ENCODE peak calls at places on chromosomes 4 and X, in four cellular contexts. H is uterus, V is tibial nerve, I is small intestine. S is an unnamed sample.

GRCh38 chr4:41098649-41099048 is 115.7 kb downstream of the APBB2 start:
- DNase-seq in V (no peak), H (no peak), I (no peak), S (no peak)

GRCh38 chr4:36159208-36159607 is 85.1 kb downstream of the ARAP2 start:
- DNase-seq in V (no peak), I (no peak), H (no peak), S (no peak)

GRCh38 chr4:106929248-106929647 is 106.9 kb downstream of the DKK2 start:
- DNase-seq in I (no peak), H (no peak), V (no peak), S (no peak)

GRCh38 chr4:185421366-185422124 is 4.2 kb downstream of the UFSP2 start:
- DNase-seq in H (no peak), I (no peak), V (no peak), S (no peak)

GRCh38 chrX:123450217-123450616 is 266.1 kb downstream of the GRIA3 start:
- DNase-seq in V (no peak), I (peak; percentile 1), H (no peak), S (no peak)

GRCh38 chrX:114774691-114775090 is 190.8 kb downstream of the HTR2C start:
- DNase-seq in I (no peak), V (no peak), H (no peak), S (no peak)

GRCh38 chrX:9171841-9172240 is 137.9 kb upstream of the FAM9B start:
- DNase-seq in H (no peak), V (no peak), I (no peak), S (no peak)

GRCh38 chr4:67892905-67893304 is 9.1 kb upstream of the TMPRSS11D start:
- DNase-seq in V (no peak), I (no peak), H (no peak), S (no peak)

GRCh38 chr4:158915683-158916241 is 146.9 kb downstream of the FNIP2 start:
- DNase-seq in H (no peak), V (no peak), I (no peak), S (no peak)

GRCh38 chr4:175622887-175623286 is 189.2 kb downstream of the GPM6A start:
- DNase-seq in V (no peak), H (no peak), I (no peak), S (peak; percentile 3)

GRCh38 chr4:153081693-153082092 is 122.5 kb upstream of the TRIM2 start:
- DNase-seq in V (no peak), I (no peak), H (no peak), S (no peak)

GRCh38 chr4:2786152-2786671 is 6.7 kb upstream of the SH3BP2 start:
- DNase-seq in H (no peak), I (no peak), V (no peak), S (no peak)

GRCh38 chrX:136694491-136695087 is 46.6 kb downstream of the CD40LG start:
- DNase-seq in I (peak; percentile 25), H (no peak), V (no peak), S (no peak)

GRCh38 chrX:101417981-101418841 is 10.2 kb downstream of the HNRNPH2 start:
- DNase-seq in I (peak; percentile 20), H (peak; percentile 54), V (peak; percentile 23), S (peak; percentile 47)

GRCh38 chrX:54358424-54359211 is 772 bp upstream of the WNK3 start:
- DNase-seq in I (no peak), V (no peak), H (peak; percentile 49), S (peak; percentile 43)

GRCh38 chrX:23803931-23804381 is 21.0 kb downstream of the SAT1 start:
- DNase-seq in H (no peak), V (no peak), I (peak; percentile 63), S (no peak)

GRCh38 chr4:106746451-106746850 is 289.7 kb downstream of the DKK2 start:
- DNase-seq in I (no peak), V (no peak), H (no peak), S (no peak)

GRCh38 chrX:137432609-137433008 is 133.3 kb upstream of the ZIC3 start:
- DNase-seq in H (no peak), V (no peak), I (no peak), S (no peak)

GRCh38 chr4:166045457-166045856 is 172.4 kb downstream of the TLL1 start:
- DNase-seq in V (no peak), I (no peak), H (no peak), S (peak; percentile 75)

GRCh38 chr4:150461957-150462356 is 120.0 kb upstream of the MAB21L2 start:
- DNase-seq in H (no peak), I (no peak), V (no peak), S (no peak)

GRCh38 chr4:176422031-176422430 is 102.3 kb downstream of the SPCS3 start:
- DNase-seq in I (no peak), V (no peak), H (no peak), S (no peak)

GRCh38 chr4:54184581-54184980 is 44.5 kb upstream of the PDGFRA start:
- DNase-seq in I (no peak), V (no peak), H (no peak), S (no peak)

GRCh38 chrX:2708016-2708415 is 16.9 kb downstream of the CD99 start:
- DNase-seq in H (no peak), V (no peak), I (no peak), S (no peak)

GRCh38 chrX:2707334-2707760 is 16.3 kb downstream of the CD99 start:
- DNase-seq in I (peak; percentile 55), V (peak; percentile 52), H (no peak), S (no peak)

GRCh38 chrX:2710496-2710895 is 19.4 kb downstream of the CD99 start:
- DNase-seq in H (no peak), I (peak; percentile 53), V (no peak), S (no peak)

GRCh38 chrX:2710041-2710471 is 19.0 kb downstream of the CD99 start:
- DNase-seq in H (no peak), V (no peak), I (peak; percentile 52), S (no peak)

GRCh38 chrX:2708601-2709200 is 17.6 kb downstream of the CD99 start:
- DNase-seq in I (peak; percentile 5), H (no peak), V (no peak), S (no peak)
- H3K27ac ChIP-seq in I (no peak overlapping the region), H (no peak overlapping the region), V (no peak overlapping the region), S (no peak overlapping the region)

DNA sequence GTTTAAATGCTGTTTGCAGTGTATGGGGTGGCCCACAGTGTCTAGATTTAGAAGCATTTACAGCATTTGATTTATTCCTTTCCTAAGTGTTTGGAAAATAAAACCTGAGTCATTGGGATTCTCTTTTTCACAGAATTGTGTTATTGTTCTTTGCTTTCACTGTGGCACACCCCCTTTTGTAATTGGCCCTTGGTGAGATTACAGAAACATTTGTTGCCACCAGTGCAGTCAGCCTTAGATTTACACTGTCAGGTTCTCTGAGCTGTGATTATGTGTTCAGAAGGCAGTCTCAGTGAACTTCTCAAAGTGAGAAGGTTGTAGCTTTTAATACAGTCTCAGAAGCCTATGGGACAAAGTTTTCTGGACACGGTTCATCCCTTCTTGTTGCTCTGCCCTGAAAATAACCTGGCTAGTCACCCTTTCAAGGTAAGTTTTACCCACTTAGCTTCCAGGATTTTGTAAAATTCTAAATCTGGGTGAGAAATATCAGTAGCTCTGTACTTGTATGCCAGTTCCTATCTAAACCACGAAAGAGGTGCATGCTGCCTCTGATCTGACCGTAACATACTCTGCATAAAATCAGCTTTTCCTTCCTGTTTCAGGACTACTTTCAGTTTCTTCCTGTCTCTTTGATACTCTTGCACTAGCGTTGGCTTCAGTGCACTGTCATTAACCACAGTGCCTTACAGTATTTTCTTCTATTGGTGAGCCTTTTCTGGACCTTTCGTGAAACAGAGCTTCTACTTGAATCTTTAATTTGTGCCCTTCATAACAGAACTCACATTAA is 12.6 kb downstream of the RUFY3 start:
- DNase-seq in I (peak; percentile 78), V (no peak), H (no peak), S (peak; percentile 16)
- H3K27ac ChIP-seq in I (peak overlapping the region; percentile 87), V (peak overlapping the region; percentile 23), H (peak overlapping the region; percentile 78), S (peak overlapping the region; percentile 60)

DNA sequence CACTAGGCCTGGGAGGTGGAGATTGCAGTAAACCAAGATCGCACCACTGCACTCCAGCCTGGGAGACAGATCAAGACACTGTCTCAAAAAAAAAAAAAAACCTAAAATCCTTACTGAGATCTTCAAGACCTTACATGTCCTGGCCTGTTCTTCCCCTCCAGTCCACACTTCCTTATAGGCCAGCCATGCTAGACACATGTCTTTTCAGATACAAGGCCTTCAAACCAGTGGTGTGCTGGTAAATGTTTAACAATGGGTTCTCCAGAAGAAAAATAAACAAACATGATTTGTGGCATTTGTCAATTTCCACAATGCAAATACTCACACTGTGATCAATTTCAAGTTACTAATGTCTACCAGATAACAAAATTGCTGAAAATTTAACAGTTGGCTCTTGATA is 144.7 kb downstream of the ZNF674 start:
- DNase-seq in V (no peak), I (no peak), H (no peak), S (no peak)
- H3K27ac ChIP-seq in V (no peak overlapping the region), I (no peak overlapping the region), H (no peak overlapping the region), S (no peak overlapping the region)

DNA sequence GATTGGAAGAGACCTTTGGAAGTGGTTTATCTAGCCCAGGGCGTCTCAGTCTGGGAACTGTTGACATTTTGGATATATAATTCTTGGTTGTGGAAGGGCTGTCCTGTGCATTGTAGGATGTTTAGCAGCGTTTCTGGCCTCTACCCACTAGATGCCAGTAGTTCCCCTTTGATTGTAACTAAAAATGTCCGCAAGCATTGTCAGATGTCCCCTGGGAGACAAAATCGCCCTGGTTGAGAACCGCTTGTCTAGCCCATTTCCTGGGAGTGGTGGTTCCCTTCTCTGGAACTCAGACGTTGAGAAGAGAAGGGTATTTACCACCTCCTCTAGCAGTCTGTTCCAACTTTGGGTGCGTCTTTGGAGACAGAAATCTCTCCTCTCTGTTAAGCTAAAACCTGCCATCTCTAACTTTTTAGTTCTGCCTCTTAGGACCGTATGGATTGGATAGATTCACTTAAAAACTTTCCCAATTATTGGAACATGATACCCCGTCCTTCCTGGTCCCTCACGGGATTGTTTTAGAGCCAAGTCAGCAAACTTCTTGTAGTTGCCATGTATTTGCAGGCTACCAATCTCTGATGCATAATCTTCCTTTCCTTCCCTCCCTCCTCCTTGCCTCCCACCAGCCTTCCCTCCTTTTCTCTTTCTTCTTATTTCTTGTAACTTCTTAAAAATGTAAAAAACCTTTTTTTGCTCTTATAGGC is 13.9 kb downstream of the TMEM165 start:
- DNase-seq in I (no peak), H (no peak), V (no peak), S (no peak)
- H3K27ac ChIP-seq in I (no peak overlapping the region), H (no peak overlapping the region), V (no peak overlapping the region), S (no peak overlapping the region)

GRCh38 chr4:26459054-26459755 is 31.1 kb downstream of the CCKAR start:
- DNase-seq in H (no peak), V (no peak), I (peak; percentile 53), S (no peak)
- H3K27ac ChIP-seq in H (peak overlapping the region; percentile 44), V (no peak overlapping the region), I (no peak overlapping the region), S (no peak overlapping the region)

DNA sequence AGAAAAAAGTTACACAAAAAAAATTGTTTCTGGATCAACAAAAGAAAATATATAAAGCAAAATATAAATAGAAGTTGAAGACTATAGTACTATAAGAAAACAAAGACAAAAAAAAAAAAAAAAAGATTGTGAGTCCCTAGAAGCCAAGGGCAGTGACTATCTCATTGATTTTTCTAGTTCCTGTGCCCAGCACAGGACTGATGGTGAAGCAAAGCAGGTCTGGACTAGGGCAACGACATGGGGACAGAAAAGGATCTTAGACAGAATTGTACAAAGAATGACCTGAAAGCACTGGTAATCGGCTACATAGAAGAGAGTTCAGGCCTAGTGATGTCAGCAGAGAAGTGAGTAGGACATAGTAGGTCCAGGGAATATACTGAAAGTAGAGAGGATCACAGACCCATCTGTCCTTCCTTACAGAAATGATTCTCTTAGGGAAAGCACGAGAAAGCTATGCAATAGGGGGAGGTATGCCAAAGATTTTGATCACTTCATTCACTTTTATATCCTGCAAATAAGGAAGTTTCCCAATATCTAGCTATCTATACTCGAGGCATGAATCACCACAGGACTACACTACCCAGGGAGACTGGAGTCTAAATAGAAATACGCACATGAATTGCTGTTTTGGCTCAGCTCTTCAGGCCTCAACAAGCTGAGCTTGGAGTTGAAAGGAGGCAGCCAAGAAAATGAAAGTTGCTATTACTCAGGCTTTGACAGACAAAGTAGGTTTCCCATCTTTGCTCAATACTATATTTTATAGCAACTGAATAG is 230.9 kb upstream of the GPC4 start:
- DNase-seq in V (no peak), H (peak; percentile 40), I (no peak), S (no peak)
- H3K27ac ChIP-seq in V (no peak overlapping the region), H (no peak overlapping the region), I (no peak overlapping the region), S (no peak overlapping the region)